ENCODE peak calls at places on chromosomes 3 and 15, in four cellular contexts. One of them, this sample, is unnamed.

GRCh38 chr3:55091381-55092225 is 163.7 kb upstream of the LRTM1 start:
- DNase-seq in stimulated activated CD4-positive, alpha-beta T cell treated with anti-CD3 and anti-CD28 coated beads, Interleukin-4, amount 100 ng/mL, for 48 hours: no peak
- DNase-seq in NCI-H446 treated with DMSO at 0.1 percent for 48 hours: no peak
- DNase-seq in T-helper 2 cell: no peak
- DNase-seq in this sample: peak; percentile 63

GRCh38 chr3:156483426-156483825 is 71.5 kb downstream of the SSR3 start:
- DNase-seq in stimulated activated CD4-positive, alpha-beta T cell treated with anti-CD3 and anti-CD28 coated beads, Interleukin-4, amount 100 ng/mL, for 48 hours: no peak
- DNase-seq in NCI-H446 treated with DMSO at 0.1 percent for 48 hours: no peak
- DNase-seq in T-helper 2 cell: no peak
- DNase-seq in this sample: peak; percentile 93

GRCh38 chr15:39127925-39128617 is 452.8 kb upstream of the THBS1 start:
- DNase-seq in stimulated activated CD4-positive, alpha-beta T cell treated with anti-CD3 and anti-CD28 coated beads, Interleukin-4, amount 100 ng/mL, for 48 hours: no peak
- DNase-seq in NCI-H446 treated with DMSO at 0.1 percent for 48 hours: no peak
- DNase-seq in T-helper 2 cell: no peak
- DNase-seq in this sample: peak; percentile 94

GRCh38 chr3:179113903-179114302 is 34.3 kb upstream of the PIK3CA start:
- DNase-seq in stimulated activated CD4-positive, alpha-beta T cell treated with anti-CD3 and anti-CD28 coated beads, Interleukin-4, amount 100 ng/mL, for 48 hours: no peak
- DNase-seq in NCI-H446 treated with DMSO at 0.1 percent for 48 hours: no peak
- DNase-seq in T-helper 2 cell: no peak
- DNase-seq in this sample: peak; percentile 82

GRCh38 chr15:79027532-79028410 is 62.8 kb downstream of the RASGRF1 start:
- DNase-seq in stimulated activated CD4-positive, alpha-beta T cell treated with anti-CD3 and anti-CD28 coated beads, Interleukin-4, amount 100 ng/mL, for 48 hours: no peak
- DNase-seq in NCI-H446 treated with DMSO at 0.1 percent for 48 hours: no peak
- DNase-seq in T-helper 2 cell: no peak
- DNase-seq in this sample: no peak

GRCh38 chr15:70380484-70380883 is 282.8 kb upstream of the TLE3 start:
- DNase-seq in stimulated activated CD4-positive, alpha-beta T cell treated with anti-CD3 and anti-CD28 coated beads, Interleukin-4, amount 100 ng/mL, for 48 hours: no peak
- DNase-seq in NCI-H446 treated with DMSO at 0.1 percent for 48 hours: no peak
- DNase-seq in T-helper 2 cell: no peak
- DNase-seq in this sample: no peak

GRCh38 chr15:76433798-76434400 is 97.3 kb downstream of the ISL2 start:
- DNase-seq in stimulated activated CD4-positive, alpha-beta T cell treated with anti-CD3 and anti-CD28 coated beads, Interleukin-4, amount 100 ng/mL, for 48 hours: no peak
- DNase-seq in NCI-H446 treated with DMSO at 0.1 percent for 48 hours: no peak
- DNase-seq in T-helper 2 cell: no peak
- DNase-seq in this sample: peak; percentile 59

GRCh38 chr3:54358969-54359648 is 236.8 kb downstream of the CACNA2D3 start:
- DNase-seq in stimulated activated CD4-positive, alpha-beta T cell treated with anti-CD3 and anti-CD28 coated beads, Interleukin-4, amount 100 ng/mL, for 48 hours: no peak
- DNase-seq in NCI-H446 treated with DMSO at 0.1 percent for 48 hours: peak; percentile 49
- DNase-seq in T-helper 2 cell: no peak
- DNase-seq in this sample: no peak

GRCh38 chr3:132351222-132351806 is 34.1 kb downstream of the ACP3 start:
- DNase-seq in stimulated activated CD4-positive, alpha-beta T cell treated with anti-CD3 and anti-CD28 coated beads, Interleukin-4, amount 100 ng/mL, for 48 hours: no peak
- DNase-seq in NCI-H446 treated with DMSO at 0.1 percent for 48 hours: no peak
- DNase-seq in T-helper 2 cell: no peak
- DNase-seq in this sample: no peak

GRCh38 chr3:169104541-169104940 is 559.0 kb downstream of the MECOM start:
- DNase-seq in stimulated activated CD4-positive, alpha-beta T cell treated with anti-CD3 and anti-CD28 coated beads, Interleukin-4, amount 100 ng/mL, for 48 hours: no peak
- DNase-seq in NCI-H446 treated with DMSO at 0.1 percent for 48 hours: no peak
- DNase-seq in T-helper 2 cell: no peak
- DNase-seq in this sample: peak; percentile 97

GRCh38 chr3:63050548-63050947 is 175.3 kb upstream of the CADPS start:
- DNase-seq in stimulated activated CD4-positive, alpha-beta T cell treated with anti-CD3 and anti-CD28 coated beads, Interleukin-4, amount 100 ng/mL, for 48 hours: no peak
- DNase-seq in NCI-H446 treated with DMSO at 0.1 percent for 48 hours: no peak
- DNase-seq in T-helper 2 cell: no peak
- DNase-seq in this sample: peak; percentile 31

GRCh38 chr3:32383136-32383711 is 8.4 kb upstream of the CMTM7 start:
- DNase-seq in stimulated activated CD4-positive, alpha-beta T cell treated with anti-CD3 and anti-CD28 coated beads, Interleukin-4, amount 100 ng/mL, for 48 hours: no peak
- DNase-seq in NCI-H446 treated with DMSO at 0.1 percent for 48 hours: no peak
- DNase-seq in T-helper 2 cell: no peak
- DNase-seq in this sample: no peak

GRCh38 chr3:152828075-152828840 is 6.7 kb upstream of the P2RY1 start:
- DNase-seq in stimulated activated CD4-positive, alpha-beta T cell treated with anti-CD3 and anti-CD28 coated beads, Interleukin-4, amount 100 ng/mL, for 48 hours: no peak
- DNase-seq in NCI-H446 treated with DMSO at 0.1 percent for 48 hours: no peak
- DNase-seq in T-helper 2 cell: no peak
- DNase-seq in this sample: no peak

GRCh38 chr15:82651708-82652107 is 4.5 kb upstream of the CPEB1 start:
- DNase-seq in stimulated activated CD4-positive, alpha-beta T cell treated with anti-CD3 and anti-CD28 coated beads, Interleukin-4, amount 100 ng/mL, for 48 hours: no peak
- DNase-seq in NCI-H446 treated with DMSO at 0.1 percent for 48 hours: no peak
- DNase-seq in T-helper 2 cell: no peak
- DNase-seq in this sample: no peak

GRCh38 chr3:110420158-110420641 is 651.4 kb upstream of the NECTIN3 start:
- DNase-seq in stimulated activated CD4-positive, alpha-beta T cell treated with anti-CD3 and anti-CD28 coated beads, Interleukin-4, amount 100 ng/mL, for 48 hours: no peak
- DNase-seq in NCI-H446 treated with DMSO at 0.1 percent for 48 hours: no peak
- DNase-seq in T-helper 2 cell: no peak
- DNase-seq in this sample: peak; percentile 87

GRCh38 chr3:139934557-139935070 is 371 bp upstream of the CLSTN2 start:
- DNase-seq in stimulated activated CD4-positive, alpha-beta T cell treated with anti-CD3 and anti-CD28 coated beads, Interleukin-4, amount 100 ng/mL, for 48 hours: no peak
- DNase-seq in NCI-H446 treated with DMSO at 0.1 percent for 48 hours: peak; percentile 68
- DNase-seq in T-helper 2 cell: no peak
- DNase-seq in this sample: peak; percentile 39

GRCh38 chr3:171821061-171821460 is 10.8 kb upstream of the PLD1 start:
- DNase-seq in stimulated activated CD4-positive, alpha-beta T cell treated with anti-CD3 and anti-CD28 coated beads, Interleukin-4, amount 100 ng/mL, for 48 hours: no peak
- DNase-seq in NCI-H446 treated with DMSO at 0.1 percent for 48 hours: no peak
- DNase-seq in T-helper 2 cell: no peak
- DNase-seq in this sample: no peak

GRCh38 chr15:100307241-100307855 is 34.4 kb downstream of the ADAMTS17 start:
- DNase-seq in stimulated activated CD4-positive, alpha-beta T cell treated with anti-CD3 and anti-CD28 coated beads, Interleukin-4, amount 100 ng/mL, for 48 hours: no peak
- DNase-seq in NCI-H446 treated with DMSO at 0.1 percent for 48 hours: no peak
- DNase-seq in T-helper 2 cell: no peak
- DNase-seq in this sample: no peak

GRCh38 chr3:195909645-195910498 is 1.5 kb upstream of the TNK2 start:
- DNase-seq in stimulated activated CD4-positive, alpha-beta T cell treated with anti-CD3 and anti-CD28 coated beads, Interleukin-4, amount 100 ng/mL, for 48 hours: peak; percentile 84
- DNase-seq in NCI-H446 treated with DMSO at 0.1 percent for 48 hours: peak; percentile 48
- DNase-seq in T-helper 2 cell: peak; percentile 88
- DNase-seq in this sample: peak; percentile 69

GRCh38 chr3:103786296-103786695 is 1351.5 kb downstream of the ZPLD1 start:
- DNase-seq in stimulated activated CD4-positive, alpha-beta T cell treated with anti-CD3 and anti-CD28 coated beads, Interleukin-4, amount 100 ng/mL, for 48 hours: no peak
- DNase-seq in NCI-H446 treated with DMSO at 0.1 percent for 48 hours: no peak
- DNase-seq in T-helper 2 cell: no peak
- DNase-seq in this sample: no peak

GRCh38 chr15:36075333-36075732 is 504.1 kb upstream of the CDIN1 start:
- DNase-seq in stimulated activated CD4-positive, alpha-beta T cell treated with anti-CD3 and anti-CD28 coated beads, Interleukin-4, amount 100 ng/mL, for 48 hours: no peak
- DNase-seq in NCI-H446 treated with DMSO at 0.1 percent for 48 hours: peak; percentile 31
- DNase-seq in T-helper 2 cell: no peak
- DNase-seq in this sample: no peak

GRCh38 chr3:153348457-153349137 is 186.6 kb downstream of the RAP2B start:
- DNase-seq in stimulated activated CD4-positive, alpha-beta T cell treated with anti-CD3 and anti-CD28 coated beads, Interleukin-4, amount 100 ng/mL, for 48 hours: no peak
- DNase-seq in NCI-H446 treated with DMSO at 0.1 percent for 48 hours: no peak
- DNase-seq in T-helper 2 cell: no peak
- DNase-seq in this sample: peak; percentile 47

GRCh38 chr3:47295976-47296375 is 13.2 kb downstream of the KLHL18 start:
- DNase-seq in stimulated activated CD4-positive, alpha-beta T cell treated with anti-CD3 and anti-CD28 coated beads, Interleukin-4, amount 100 ng/mL, for 48 hours: no peak
- DNase-seq in NCI-H446 treated with DMSO at 0.1 percent for 48 hours: no peak
- DNase-seq in T-helper 2 cell: no peak
- DNase-seq in this sample: no peak

GRCh38 chr15:98648654-98649537 is 557 bp downstream of the IGF1R start:
- DNase-seq in stimulated activated CD4-positive, alpha-beta T cell treated with anti-CD3 and anti-CD28 coated beads, Interleukin-4, amount 100 ng/mL, for 48 hours: peak; percentile 19
- DNase-seq in NCI-H446 treated with DMSO at 0.1 percent for 48 hours: peak; percentile 5
- DNase-seq in T-helper 2 cell: no peak
- DNase-seq in this sample: peak; percentile 65

GRCh38 chr15:61013146-61013545 is 216.0 kb downstream of the RORA start:
- DNase-seq in stimulated activated CD4-positive, alpha-beta T cell treated with anti-CD3 and anti-CD28 coated beads, Interleukin-4, amount 100 ng/mL, for 48 hours: no peak
- DNase-seq in NCI-H446 treated with DMSO at 0.1 percent for 48 hours: no peak
- DNase-seq in T-helper 2 cell: no peak
- DNase-seq in this sample: no peak

GRCh38 chr3:10321630-10322354 is 880 bp upstream of the SEC13 start:
- DNase-seq in stimulated activated CD4-positive, alpha-beta T cell treated with anti-CD3 and anti-CD28 coated beads, Interleukin-4, amount 100 ng/mL, for 48 hours: no peak
- DNase-seq in NCI-H446 treated with DMSO at 0.1 percent for 48 hours: no peak
- DNase-seq in T-helper 2 cell: no peak
- DNase-seq in this sample: no peak

GRCh38 chr3:197205265-197205664 is 93.1 kb downstream of the DLG1 start:
- DNase-seq in stimulated activated CD4-positive, alpha-beta T cell treated with anti-CD3 and anti-CD28 coated beads, Interleukin-4, amount 100 ng/mL, for 48 hours: no peak
- DNase-seq in NCI-H446 treated with DMSO at 0.1 percent for 48 hours: no peak
- DNase-seq in T-helper 2 cell: no peak
- DNase-seq in this sample: no peak

GRCh38 chr15:77839970-77840609 is 207.4 kb upstream of the LINGO1 start:
- DNase-seq in stimulated activated CD4-positive, alpha-beta T cell treated with anti-CD3 and anti-CD28 coated beads, Interleukin-4, amount 100 ng/mL, for 48 hours: no peak
- DNase-seq in NCI-H446 treated with DMSO at 0.1 percent for 48 hours: no peak
- DNase-seq in T-helper 2 cell: no peak
- DNase-seq in this sample: no peak

GRCh38 chr15:71149645-71150557 is 34.6 kb downstream of the THSD4 start:
- DNase-seq in stimulated activated CD4-positive, alpha-beta T cell treated with anti-CD3 and anti-CD28 coated beads, Interleukin-4, amount 100 ng/mL, for 48 hours: no peak
- DNase-seq in NCI-H446 treated with DMSO at 0.1 percent for 48 hours: no peak
- DNase-seq in T-helper 2 cell: no peak
- DNase-seq in this sample: no peak